ENCODE peak calls at places on chromosomes 7 and 10, in eight cellular contexts. D, W, Q, E, V, Z, G and C are unnamed samples.

GRCh38 chr10:10256860-10257259 is 760.8 kb upstream of the CELF2 start:
- DNase-seq in D (no peak), E (no peak), V (no peak), Z (no peak), G (no peak), W (no peak), Q (no peak), C (no peak)

GRCh38 chr7:140214075-140214684 is 37.4 kb upstream of the KDM7A start:
- DNase-seq in G (peak; percentile 90), E (no peak), Z (peak; percentile 60), V (no peak), W (peak; percentile 7), Q (no peak), D (no peak), C (peak; percentile 92)

GRCh38 chr10:129101232-129101980 is 365.6 kb upstream of the MGMT start:
- DNase-seq in W (no peak), E (no peak), D (no peak), Z (no peak), Q (no peak), G (no peak), V (no peak), C (no peak)

GRCh38 chr10:78316451-78316931 is 282.8 kb downstream of the RPS24 start:
- DNase-seq in Q (no peak), W (peak; percentile 47), G (no peak), V (no peak), D (peak; percentile 68), Z (no peak), E (no peak), C (no peak)

GRCh38 chr7:116652793-116653192 is 19.2 kb upstream of the MET start:
- DNase-seq in Z (no peak), G (no peak), V (no peak), E (no peak), W (peak; percentile 44), Q (no peak), D (no peak), C (no peak)

GRCh38 chr10:30502266-30503058 is 68.5 kb downstream of the MAP3K8 start:
- DNase-seq in G (peak; percentile 18), E (no peak), V (no peak), D (no peak), Z (no peak), W (peak; percentile 15), Q (peak; percentile 30), C (no peak)

GRCh38 chr7:99624487-99624886 is 7.7 kb downstream of the ZSCAN25 start:
- DNase-seq in Q (no peak), Z (no peak), V (no peak), D (no peak), E (no peak), W (no peak), G (peak; percentile 17), C (no peak)

GRCh38 chr10:49569031-49569765 is 30.3 kb upstream of the ERCC6 start:
- DNase-seq in W (peak; percentile 51), D (peak; percentile 39), G (no peak), V (no peak), Q (no peak), E (no peak), Z (no peak), C (no peak)

GRCh38 chr7:41702635-41703371 is at the start of gene INHBA:
- DNase-seq in Q (no peak), E (no peak), G (no peak), Z (peak; percentile 36), W (peak; percentile 98), V (peak; percentile 3), D (peak; percentile 68), C (no peak)
- H3K4me3 ChIP-seq in Q (no peak within 1 kb of the TSS), E (no peak within 1 kb of the TSS), G (no peak within 1 kb of the TSS), Z (peak within 1 kb of the TSS; percentile 66), W (peak within 1 kb of the TSS; percentile 91), V (no peak within 1 kb of the TSS), D (no peak within 1 kb of the TSS), C (no peak within 1 kb of the TSS)

GRCh38 chr7:2373646-2374045 is 19.0 kb downstream of the EIF3B start:
- DNase-seq in W (no peak), E (no peak), Z (no peak), Q (no peak), D (no peak), V (no peak), G (no peak), C (no peak)

GRCh38 chr7:2374401-2374800 is 19.8 kb downstream of the EIF3B start:
- DNase-seq in E (no peak), Q (no peak), D (no peak), G (no peak), V (no peak), Z (no peak), W (no peak), C (no peak)

GRCh38 chr7:2374830-2375728 is 20.5 kb downstream of the EIF3B start:
- DNase-seq in W (no peak), E (no peak), Z (no peak), V (no peak), D (no peak), Q (no peak), G (no peak), C (no peak)

GRCh38 chr7:2379161-2379560 is 24.2 kb upstream of the CHST12 start:
- DNase-seq in W (no peak), D (no peak), E (no peak), Z (no peak), G (no peak), V (no peak), Q (no peak), C (no peak)

DNA sequence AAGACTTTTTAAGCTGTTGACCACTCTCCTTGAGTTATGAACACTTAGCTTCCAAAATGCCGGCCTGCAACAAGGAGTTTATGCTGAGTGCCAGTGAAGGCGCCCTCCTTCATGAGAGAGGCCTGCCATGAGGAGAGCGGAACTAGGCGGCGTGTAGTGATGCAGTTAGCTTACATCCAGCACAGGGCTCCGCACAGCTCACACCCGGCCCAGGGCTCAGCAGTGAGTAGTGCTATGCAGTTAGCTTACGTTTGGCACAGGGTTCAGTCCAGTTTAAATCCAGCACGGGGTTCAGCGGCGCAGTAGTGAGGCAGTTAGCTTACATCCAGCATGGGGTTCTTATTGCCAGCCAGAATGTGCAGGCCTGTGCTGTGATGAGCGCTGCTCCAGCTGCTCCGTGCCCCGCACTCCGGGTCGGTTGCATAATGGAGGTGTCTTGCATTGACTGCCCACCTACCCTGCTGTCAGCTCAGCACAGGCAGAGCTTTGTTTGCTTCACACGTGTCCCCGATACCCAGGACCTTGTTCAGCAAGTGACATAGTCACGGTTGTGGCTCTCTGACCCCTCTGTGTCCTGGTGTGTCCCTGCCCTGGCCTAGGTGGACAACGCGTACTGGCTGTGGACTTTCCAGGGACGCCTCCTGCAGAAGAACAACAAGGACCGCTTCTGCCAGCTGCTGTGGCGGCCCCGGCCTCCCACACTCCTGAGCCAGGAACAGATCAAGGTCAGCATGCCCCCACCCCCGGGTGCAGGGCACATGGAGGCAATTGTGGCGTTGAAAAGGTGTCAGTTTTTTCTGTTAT is 21.9 kb downstream of the EIF3B start:
- DNase-seq in E (no peak), W (no peak), D (no peak), Z (no peak), G (peak; percentile 93), V (no peak), Q (no peak), C (no peak)
- TF ChIP-seq POLR2A in E (no peak), W (no peak), D (no peak), Z (no peak), G (no peak), V (no peak), Q (no peak), C (no peak)

GRCh38 chr7:70668606-70669358 is 463.2 kb upstream of the GALNT17 start:
- DNase-seq in Z (peak; percentile 75), V (no peak), Q (peak; percentile 68), D (no peak), E (no peak), G (peak; percentile 47), W (no peak), C (no peak)
- H3K4me1 ChIP-seq in Z (no peaks in the 10 kb centered on the region), V (no peaks in the 10 kb centered on the region), Q (no peaks in the 10 kb centered on the region), D (no peaks in the 10 kb centered on the region), E (no peaks in the 10 kb centered on the region), G (peaks cover 11% of the 10 kb centered on the region), W (no peaks in the 10 kb centered on the region), C (no peaks in the 10 kb centered on the region)

GRCh38 chr7:90540406-90540805 is 55.7 kb upstream of the CDK14 start:
- DNase-seq in E (no peak), Q (no peak), G (no peak), W (no peak), D (no peak), Z (no peak), V (no peak), C (no peak)
- H3K4me3 ChIP-seq in E (no peak overlapping the region), Q (no peak overlapping the region), G (no peak overlapping the region), W (no peak overlapping the region), D (no peak overlapping the region), Z (no peak overlapping the region), V (no peak overlapping the region), C (no peak overlapping the region)

GRCh38 chr7:66204822-66205735 is at the start of gene TPST1:
- DNase-seq in W (peak; percentile 84), Z (peak; percentile 88), Q (peak; percentile 88), V (peak; percentile 88), D (peak; percentile 87), E (peak; percentile 78), G (peak; percentile 88), C (peak; percentile 88)
- TF ChIP-seq POLR2A in W (peak; percentile 95), Z (no peak), Q (peak; percentile 96), V (peak; percentile 91), D (peak; percentile 70), E (peak; percentile 91), G (peak; percentile 89), C (no peak)

GRCh38 chr10:21593986-21594385 is 60.0 kb downstream of the MLLT10 start:
- DNase-seq in E (no peak), Z (no peak), D (no peak), G (no peak), Q (no peak), V (no peak), W (no peak), C (no peak)
- H3K4me1 ChIP-seq in E (peaks cover under 1% of the 10 kb centered on the region), Z (no peaks in the 10 kb centered on the region), D (no peaks in the 10 kb centered on the region), G (no peaks in the 10 kb centered on the region), Q (no peaks in the 10 kb centered on the region), V (peaks cover 3% of the 10 kb centered on the region), W (no peaks in the 10 kb centered on the region), C (peaks cover 13% of the 10 kb centered on the region)

GRCh38 chr10:110203500-110204455 is 3.6 kb upstream of the MXI1 start:
- DNase-seq in D (no peak), E (no peak), V (no peak), G (peak; percentile 64), Q (no peak), W (no peak), Z (no peak), C (peak; percentile 56)
- H3K4me3 ChIP-seq in D (no peak overlapping the region), E (no peak overlapping the region), V (no peak overlapping the region), G (no peak overlapping the region), Q (no peak overlapping the region), W (no peak overlapping the region), Z (no peak overlapping the region), C (no peak overlapping the region)